ENCODE peak calls at places on chromosome 3, in six cellular contexts. One of them, this sample, is unnamed.

GRCh38 chr3:2024037-2024436 is 74.6 kb upstream of the CNTN4 start:
- DNase-seq in GM12892: no peak
- DNase-seq in thoracic aorta: no peak
- DNase-seq in left ventricle myocardium inferior: no peak
- DNase-seq in transverse colon: no peak
- DNase-seq in AML-193: no peak
- DNase-seq in this sample: no peak

GRCh38 chr3:186464424-186465093 is 79.6 kb downstream of the CRYGS start:
- DNase-seq in GM12892: no peak
- DNase-seq in transverse colon: no peak
- DNase-seq in AML-193: peak; percentile 27
- DNase-seq in left ventricle myocardium inferior: no peak
- DNase-seq in thoracic aorta: no peak
- DNase-seq in this sample: no peak

GRCh38 chr3:15428539-15428938 is 1.1 kb downstream of the EAF1 start:
- DNase-seq in transverse colon: no peak
- DNase-seq in left ventricle myocardium inferior: no peak
- DNase-seq in AML-193: peak; percentile 25
- DNase-seq in GM12892: no peak
- DNase-seq in thoracic aorta: no peak
- DNase-seq in this sample: no peak

GRCh38 chr3:194874206-194874605 is 188.5 kb downstream of the FAM43A start:
- DNase-seq in left ventricle myocardium inferior: no peak
- DNase-seq in thoracic aorta: no peak
- DNase-seq in AML-193: no peak
- DNase-seq in GM12892: no peak
- DNase-seq in transverse colon: no peak
- DNase-seq in this sample: no peak

GRCh38 chr3:73999501-73999900 is 374.8 kb upstream of the PDZRN3 start:
- DNase-seq in AML-193: no peak
- DNase-seq in transverse colon: no peak
- DNase-seq in thoracic aorta: no peak
- DNase-seq in GM12892: no peak
- DNase-seq in left ventricle myocardium inferior: no peak
- DNase-seq in this sample: no peak

GRCh38 chr3:57224856-57225255 is 2.7 kb upstream of the APPL1 start:
- DNase-seq in thoracic aorta: no peak
- DNase-seq in left ventricle myocardium inferior: no peak
- DNase-seq in GM12892: no peak
- DNase-seq in AML-193: no peak
- DNase-seq in transverse colon: no peak
- DNase-seq in this sample: no peak

GRCh38 chr3:51747840-51748239 is 31.2 kb downstream of the IQCF6 start:
- DNase-seq in thoracic aorta: no peak
- DNase-seq in transverse colon: no peak
- DNase-seq in GM12892: no peak
- DNase-seq in AML-193: no peak
- DNase-seq in left ventricle myocardium inferior: no peak
- DNase-seq in this sample: no peak

GRCh38 chr3:4821331-4821730 is 157.9 kb upstream of the BHLHE40 start:
- DNase-seq in transverse colon: no peak
- DNase-seq in thoracic aorta: no peak
- DNase-seq in AML-193: no peak
- DNase-seq in left ventricle myocardium inferior: no peak
- DNase-seq in GM12892: no peak
- DNase-seq in this sample: no peak

GRCh38 chr3:12679468-12679867 is 15.6 kb upstream of the RAF1 start:
- DNase-seq in GM12892: no peak
- DNase-seq in transverse colon: no peak
- DNase-seq in left ventricle myocardium inferior: no peak
- DNase-seq in AML-193: no peak
- DNase-seq in thoracic aorta: no peak
- DNase-seq in this sample: no peak

This sample was measured in lung.